ENCODE peak calls at places on chromosome 19, in seven cellular contexts. L is fibroblast of pulmonary artery; V is tibial nerve; O is CD8-positive, alpha-beta T cell; Y is fibroblast of lung; A is A673; R is cardiac fibroblast. H is an unnamed sample.

GRCh38 chr19:28687296-28687695 is 525.7 kb downstream of the UQCRFS1 start:
- DNase-seq in L (no peak), V (no peak), O (no peak), Y (no peak), A (no peak), R (no peak), H (no peak)

GRCh38 chr19:43564800-43565199 is 10.5 kb downstream of the XRCC1 start:
- DNase-seq in L (no peak), V (no peak), O (no peak), Y (no peak), A (peak; percentile 63), R (peak; percentile 15), H (no peak)

GRCh38 chr19:17205237-17206140 is 9.7 kb upstream of the USE1 start:
- DNase-seq in L (peak; percentile 75), V (no peak), O (peak; percentile 62), Y (peak; percentile 31), A (peak; percentile 60), R (peak; percentile 72), H (peak; percentile 60)

GRCh38 chr19:9835507-9835949 is 410 bp downstream of the PIN1 start:
- DNase-seq in L (no peak), V (no peak), O (no peak), Y (no peak), A (no peak), R (no peak), H (no peak)

GRCh38 chr19:50785329-50785922 is 4.8 kb upstream of the ACP4 start:
- DNase-seq in L (no peak), V (no peak), O (no peak), Y (no peak), A (no peak), R (no peak), H (no peak)

GRCh38 chr19:16320987-16321386 is 3.6 kb upstream of the KLF2 start:
- DNase-seq in L (no peak), V (no peak), O (no peak), Y (peak; percentile 42), A (no peak), R (no peak), H (no peak)

GRCh38 chr19:17001603-17002183 is 24.9 kb downstream of the CPAMD8 start:
- DNase-seq in L (no peak), V (no peak), O (no peak), Y (no peak), A (no peak), R (no peak), H (no peak)

GRCh38 chr19:16051254-16052025 is 24.9 kb upstream of the TPM4 start:
- DNase-seq in L (peak; percentile 39), V (no peak), O (peak; percentile 71), Y (no peak), A (peak; percentile 58), R (peak; percentile 42), H (peak; percentile 37)

GRCh38 chr19:49997709-49998108 is 27.5 kb downstream of the VRK3 start:
- DNase-seq in L (peak; percentile 23), V (no peak), O (no peak), Y (peak; percentile 11), A (peak; percentile 41), R (peak; percentile 20), H (peak; percentile 15)

GRCh38 chr19:10751109-10751972 is 33.5 kb downstream of the DNM2 start:
- DNase-seq in L (peak; percentile 33), V (no peak), O (no peak), Y (no peak), A (no peak), R (peak; percentile 24), H (no peak)

GRCh38 chr19:51391073-51391611 is 751 bp upstream of the C19orf84 start:
- DNase-seq in L (no peak), V (no peak), O (no peak), Y (no peak), A (no peak), R (no peak), H (no peak)

GRCh38 chr19:7292950-7293794 is 1.0 kb downstream of the INSR start:
- DNase-seq in L (no peak), V (no peak), O (no peak), Y (no peak), A (no peak), R (no peak), H (no peak)

GRCh38 chr19:14412436-14413071 is 6.6 kb downstream of the DDX39A start:
- DNase-seq in L (no peak), V (no peak), O (no peak), Y (no peak), A (no peak), R (no peak), H (no peak)

GRCh38 chr19:1066748-1067340 is at the start of gene ARHGAP45:
- DNase-seq in L (no peak), V (no peak), O (peak; percentile 89), Y (no peak), A (no peak), R (no peak), H (no peak)

GRCh38 chr19:50875795-50876422 is 2.7 kb downstream of the KLK2 start:
- DNase-seq in L (no peak), V (no peak), O (no peak), Y (no peak), A (no peak), R (no peak), H (no peak)

GRCh38 chr19:30665449-30665848 is 293.3 kb downstream of the ZNF536 start:
- DNase-seq in L (no peak), V (no peak), O (no peak), Y (no peak), A (no peak), R (no peak), H (no peak)

DNA sequence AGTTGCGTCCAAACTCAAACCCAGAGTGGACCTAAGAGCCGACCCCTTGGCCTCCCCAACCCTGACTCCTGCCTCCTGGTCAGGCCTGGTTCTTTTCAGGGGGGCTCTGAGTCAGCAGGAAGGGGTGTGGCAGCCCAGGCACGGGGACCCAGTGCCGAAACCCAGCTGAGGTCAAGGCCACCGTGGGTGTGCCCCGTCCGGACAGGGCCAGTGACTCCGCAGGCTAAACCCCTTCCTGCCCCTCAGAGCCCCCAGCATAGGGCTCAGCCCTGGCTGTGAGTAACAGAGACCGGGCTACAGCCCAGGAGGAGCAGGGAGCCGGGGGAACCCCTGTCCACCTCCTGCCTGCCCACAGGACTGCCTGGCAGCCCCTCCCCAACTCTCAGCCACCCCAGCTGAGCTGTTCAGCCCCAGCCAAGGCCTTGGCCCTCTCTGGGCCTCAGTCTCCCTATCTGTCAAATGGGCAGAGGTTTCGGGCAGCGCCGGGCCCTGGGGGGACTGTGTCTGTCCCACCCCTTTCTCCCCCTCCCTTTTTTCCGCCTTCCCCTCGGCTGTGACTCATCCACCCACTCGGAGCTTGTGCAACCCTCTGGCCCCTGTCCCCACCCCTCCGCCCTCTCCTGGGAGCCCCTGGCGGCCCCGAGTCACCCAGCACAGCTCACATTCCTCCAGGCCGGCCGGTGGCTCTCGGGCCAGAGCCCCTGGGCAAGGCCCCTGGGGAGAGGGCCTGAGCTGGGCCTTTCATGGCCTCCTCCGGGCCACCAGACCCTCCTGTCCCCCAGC is 8.6 kb downstream of the ZBTB7A start:
- DNase-seq in L (peak; percentile 89), V (peak; percentile 87), O (peak; percentile 64), Y (peak; percentile 85), A (peak; percentile 44), R (peak; percentile 92), H (peak; percentile 90)
- TF ChIP-seq CTCF in L (peak; percentile 20), V (peak; percentile 15), O (no peak), Y (no peak), A (no peak), R (peak; percentile 27), H (peak; percentile 41)

DNA sequence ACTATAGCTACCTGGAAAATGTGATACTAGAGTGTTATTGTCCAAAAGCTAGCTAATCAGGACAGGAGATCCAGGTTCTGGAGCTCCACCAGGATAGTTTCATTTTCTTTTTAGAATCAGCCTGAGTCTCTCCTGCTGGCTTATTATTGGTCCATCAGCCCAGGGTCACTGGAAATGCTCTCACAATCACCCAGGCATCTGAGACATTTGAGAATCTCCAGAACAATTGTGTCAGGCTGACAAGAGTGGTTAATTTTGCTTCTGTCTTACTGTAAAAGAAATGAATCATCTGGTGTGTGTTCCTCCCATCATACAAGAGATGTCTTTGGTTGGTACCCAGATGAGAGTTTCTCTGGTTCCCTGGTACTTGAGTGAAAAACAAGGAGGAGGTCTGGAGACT is 43.6 kb upstream of the ZNF681 start:
- DNase-seq in L (no peak), V (no peak), O (no peak), Y (no peak), A (no peak), R (no peak), H (no peak)
- H3K4me3 ChIP-seq in L (no peak overlapping the region), V (no peak overlapping the region), O (peak overlapping the region; percentile 9), Y (no peak overlapping the region), A (no peak overlapping the region), R (no peak overlapping the region), H (no peak overlapping the region)

GRCh38 chr19:54149021-54149812 is 10.3 kb downstream of the LENG1 start:
- DNase-seq in L (no peak), V (no peak), O (no peak), Y (no peak), A (no peak), R (no peak), H (no peak)
- TF ChIP-seq CTCF in L (no peak), V (no peak), O (no peak), Y (no peak), A (no peak), R (no peak), H (no peak)

GRCh38 chr19:55482967-55483671 is 1.9 kb upstream of the NAT14 start:
- DNase-seq in L (no peak), V (no peak), O (no peak), Y (no peak), A (no peak), R (no peak), H (no peak)

GRCh38 chr19:55486043-55486970 is 1.3 kb downstream of the NAT14 start:
- DNase-seq in L (no peak), V (no peak), O (no peak), Y (no peak), A (no peak), R (no peak), H (peak; percentile 46)

GRCh38 chr19:55483681-55484361 is 1.2 kb upstream of the NAT14 start:
- DNase-seq in L (no peak), V (no peak), O (no peak), Y (no peak), A (no peak), R (no peak), H (no peak)

GRCh38 chr19:55485439-55486011 is 537 bp downstream of the NAT14 start:
- DNase-seq in L (no peak), V (no peak), O (no peak), Y (no peak), A (no peak), R (no peak), H (no peak)

DNA sequence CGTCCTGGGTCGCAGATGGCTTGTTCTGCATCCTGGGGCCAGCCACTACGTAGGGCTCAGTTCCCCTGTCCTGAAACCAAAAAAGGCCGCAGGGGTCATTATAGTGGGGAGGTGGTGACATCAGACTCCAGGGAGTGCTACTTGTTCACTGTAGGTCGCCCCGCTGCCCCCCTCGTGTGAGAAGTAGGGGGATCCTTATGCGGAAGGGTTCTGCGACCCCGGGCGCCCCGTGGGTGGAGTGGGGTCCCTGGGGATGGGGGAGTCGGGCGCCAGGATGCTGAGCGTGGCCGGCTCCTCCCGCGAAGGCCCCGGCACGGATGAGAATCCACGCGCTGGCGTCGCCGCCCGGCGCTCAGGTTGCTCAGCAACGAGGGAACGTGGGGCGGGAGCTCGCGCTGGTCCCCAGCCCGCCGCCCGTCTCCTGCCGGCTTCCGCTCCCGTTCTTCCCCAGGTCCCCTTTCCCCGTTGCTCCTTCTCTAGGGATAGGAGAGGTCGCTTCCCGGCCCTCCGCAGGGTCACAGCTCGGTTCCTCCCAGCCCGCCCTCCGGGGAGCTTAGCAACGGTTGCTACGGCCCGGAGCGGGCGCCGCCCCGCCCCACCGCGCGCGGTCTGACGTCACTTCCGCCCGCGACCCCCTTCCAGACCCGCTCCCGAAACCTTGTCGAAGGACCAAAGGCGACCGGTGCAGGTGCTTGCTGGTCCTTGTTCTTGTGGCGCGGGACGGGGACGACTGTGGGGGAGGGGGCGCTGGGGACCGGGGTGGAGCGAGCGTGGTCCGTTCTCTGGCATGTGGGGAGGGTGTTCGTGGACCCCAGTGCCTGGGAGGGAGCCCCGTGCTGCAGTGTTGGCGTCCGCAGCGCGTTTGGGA is at the start of gene NAT14:
- DNase-seq in L (peak; percentile 61), V (no peak), O (peak; percentile 62), Y (peak; percentile 62), A (peak; percentile 79), R (peak; percentile 70), H (peak; percentile 48)
- H3K4me3 ChIP-seq in L (peak within 1 kb of the TSS; percentile 67), V (peak within 1 kb of the TSS; percentile 61), O (peak within 1 kb of the TSS; percentile 90), Y (peak within 1 kb of the TSS; percentile 64), A (peak within 1 kb of the TSS; percentile 90), R (peak within 1 kb of the TSS; percentile 61), H (peak within 1 kb of the TSS; percentile 81)